ENCODE peak calls at places on chromosomes 11 and 22, in four cellular contexts. One of them, this sample, is unnamed.
A peak's percentile ranks its signal among the peaks of the same experiment; 100 is the strongest.

GRCh38 chr11:14973621-14974020 is 1.5 kb upstream of the CALCA start:
- DNase-seq in HepG2: no peak
- DNase-seq in Panc1: no peak
- DNase-seq in K562: no peak
- DNase-seq in this sample: no peak

GRCh38 chr22:38868286-38868721 is 3.7 kb downstream of the CBX6 start:
- DNase-seq in HepG2: no peak
- DNase-seq in Panc1: no peak
- DNase-seq in K562: no peak
- DNase-seq in this sample: no peak

GRCh38 chr11:112223125-112223524 is 3.1 kb upstream of the PTS start:
- DNase-seq in HepG2: no peak
- DNase-seq in Panc1: no peak
- DNase-seq in K562: no peak
- DNase-seq in this sample: no peak

GRCh38 chr11:120254788-120255518 is 15.0 kb downstream of the POU2F3 start:
- DNase-seq in HepG2: no peak
- DNase-seq in Panc1: no peak
- DNase-seq in K562: no peak
- DNase-seq in this sample: no peak

GRCh38 chr11:92702771-92703170 is 266.7 kb upstream of the MTNR1B start:
- DNase-seq in HepG2: no peak
- DNase-seq in Panc1: no peak
- DNase-seq in K562: no peak
- DNase-seq in this sample: no peak

GRCh38 chr11:95500466-95500865 is 269.5 kb upstream of the SESN3 start:
- DNase-seq in HepG2: no peak
- DNase-seq in Panc1: no peak
- DNase-seq in K562: no peak
- DNase-seq in this sample: no peak

GRCh38 chr11:57324154-57324885 is 432 bp downstream of the TNKS1BP1 start:
- DNase-seq in HepG2: no peak
- DNase-seq in Panc1: no peak
- DNase-seq in K562: peak; percentile 79
- DNase-seq in this sample: no peak

GRCh38 chr22:41478891-41479521 is 10.1 kb downstream of the ACO2 start:
- DNase-seq in HepG2: no peak
- DNase-seq in Panc1: no peak
- DNase-seq in K562: no peak
- DNase-seq in this sample: no peak

GRCh38 chr11:12989428-12990242 is 19.5 kb upstream of the RASSF10 start:
- DNase-seq in HepG2: no peak
- DNase-seq in Panc1: no peak
- DNase-seq in K562: peak; percentile 75
- DNase-seq in this sample: no peak

GRCh38 chr11:84291996-84292395 is 1005.8 kb upstream of the CCDC90B start:
- DNase-seq in HepG2: no peak
- DNase-seq in Panc1: no peak
- DNase-seq in K562: no peak
- DNase-seq in this sample: no peak

GRCh38 chr11:128361451-128362020 is 225.8 kb downstream of the ETS1 start:
- DNase-seq in HepG2: no peak
- DNase-seq in Panc1: no peak
- DNase-seq in K562: no peak
- DNase-seq in this sample: no peak

GRCh38 chr11:10846664-10847063 is 11.2 kb downstream of the ZBED5 start:
- DNase-seq in HepG2: no peak
- DNase-seq in Panc1: no peak
- DNase-seq in K562: no peak
- DNase-seq in this sample: no peak

GRCh38 chr11:94885581-94885980 is 87.8 kb downstream of the CWC15 start:
- DNase-seq in HepG2: no peak
- DNase-seq in Panc1: no peak
- DNase-seq in K562: no peak
- DNase-seq in this sample: no peak

GRCh38 chr11:62011881-62012280 is 44.4 kb upstream of the FTH1 start:
- DNase-seq in HepG2: no peak
- DNase-seq in Panc1: no peak
- DNase-seq in K562: no peak
- DNase-seq in this sample: no peak

GRCh38 chr11:11555228-11555627 is 66.6 kb downstream of the GALNT18 start:
- DNase-seq in HepG2: no peak
- DNase-seq in Panc1: no peak
- DNase-seq in K562: no peak
- DNase-seq in this sample: no peak

GRCh38 chr11:46277313-46277622 is 194 bp upstream of the CREB3L1 start:
- DNase-seq in HepG2: no peak
- DNase-seq in Panc1: no peak
- DNase-seq in K562: no peak
- DNase-seq in this sample: no peak

DNA sequence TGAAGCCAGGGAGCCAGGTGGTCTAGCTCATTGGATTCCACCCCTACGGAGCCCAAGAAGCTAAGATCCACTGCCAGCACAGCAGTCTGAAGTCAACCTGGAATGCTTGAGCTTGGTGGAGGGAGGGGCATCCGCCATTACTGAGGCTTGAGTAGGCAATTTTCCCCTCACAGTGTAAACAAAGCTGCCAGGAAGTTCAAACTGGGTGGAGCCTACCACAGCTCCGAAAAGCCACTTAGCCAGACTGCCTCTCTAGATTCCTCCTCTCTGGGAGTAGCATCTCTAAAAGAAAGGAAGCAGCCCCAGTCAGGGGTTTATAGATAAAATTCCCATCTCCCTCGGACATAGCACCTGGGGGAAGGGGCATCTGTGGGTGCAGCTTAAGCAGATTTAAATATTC is 620.3 kb downstream of the NELL1 start:
- DNase-seq in HepG2: no peak
- DNase-seq in Panc1: no peak
- DNase-seq in K562: no peak
- DNase-seq in this sample: no peak
- TF ChIP-seq TCF7L2 in HepG2: no peak
- TF ChIP-seq TCF7L2 in Panc1: no peak
- TF ChIP-seq TCF7L2 in K562: no peak
- TF ChIP-seq TCF7L2 in this sample: no peak

DNA sequence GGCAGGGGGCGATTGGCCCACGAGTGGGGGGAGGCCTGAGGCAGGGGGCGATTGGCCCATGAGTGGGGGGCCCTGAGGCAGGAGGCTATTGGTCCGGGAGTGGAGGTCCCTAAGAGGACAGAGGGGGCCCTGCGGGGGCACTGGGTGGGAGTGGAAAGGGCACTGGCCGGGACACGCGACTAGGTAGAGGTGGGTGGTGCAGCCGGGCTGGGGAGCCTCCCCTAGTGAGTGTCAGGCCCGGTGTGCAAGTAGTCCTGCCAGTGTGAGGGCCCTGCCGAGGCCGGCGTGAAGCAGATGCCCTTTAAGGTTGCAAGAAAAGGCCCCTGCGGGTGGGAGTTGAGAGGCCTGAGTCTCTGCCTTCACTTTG is 909 bp upstream of the BRD1 start:
- DNase-seq in HepG2: no peak
- DNase-seq in Panc1: no peak
- DNase-seq in K562: no peak
- DNase-seq in this sample: no peak
- TF ChIP-seq TCF7L2 in HepG2: no peak
- TF ChIP-seq TCF7L2 in Panc1: no peak
- TF ChIP-seq TCF7L2 in K562: no peak
- TF ChIP-seq TCF7L2 in this sample: no peak

GRCh38 chr11:76783901-76784813 is 1.0 kb downstream of the TSKU start:
- DNase-seq in HepG2: peak; percentile 79
- DNase-seq in Panc1: no peak
- DNase-seq in K562: peak; percentile 81
- DNase-seq in this sample: peak; percentile 55
- TF ChIP-seq TCF7L2 in HepG2: no peak
- TF ChIP-seq TCF7L2 in Panc1: peak; percentile 70
- TF ChIP-seq TCF7L2 in K562: no peak
- TF ChIP-seq TCF7L2 in this sample: peak; percentile 93

DNA sequence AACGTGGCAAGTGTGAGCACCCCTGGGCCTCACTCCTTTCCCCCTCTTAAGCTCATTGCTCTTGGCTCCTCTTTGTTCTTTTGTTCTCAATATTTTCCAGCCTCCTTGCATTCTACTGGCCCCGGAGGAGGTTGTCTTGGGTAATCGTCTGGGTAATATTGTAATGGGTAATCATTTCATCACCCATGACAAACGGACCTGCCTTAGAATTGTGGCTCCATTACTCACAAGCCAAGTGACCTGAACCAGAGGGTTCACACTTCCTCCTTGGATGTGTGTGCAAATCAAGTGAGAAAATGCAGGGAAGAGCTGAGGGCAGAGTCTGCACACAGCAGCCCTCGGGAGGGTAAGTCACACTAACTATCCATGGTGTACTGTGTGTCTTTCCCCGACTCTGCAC is 305.0 kb downstream of the BUD13 start:
- DNase-seq in HepG2: no peak
- DNase-seq in Panc1: no peak
- DNase-seq in K562: no peak
- DNase-seq in this sample: no peak
- TF ChIP-seq TCF7L2 in HepG2: no peak
- TF ChIP-seq TCF7L2 in Panc1: no peak
- TF ChIP-seq TCF7L2 in K562: no peak
- TF ChIP-seq TCF7L2 in this sample: no peak

DNA sequence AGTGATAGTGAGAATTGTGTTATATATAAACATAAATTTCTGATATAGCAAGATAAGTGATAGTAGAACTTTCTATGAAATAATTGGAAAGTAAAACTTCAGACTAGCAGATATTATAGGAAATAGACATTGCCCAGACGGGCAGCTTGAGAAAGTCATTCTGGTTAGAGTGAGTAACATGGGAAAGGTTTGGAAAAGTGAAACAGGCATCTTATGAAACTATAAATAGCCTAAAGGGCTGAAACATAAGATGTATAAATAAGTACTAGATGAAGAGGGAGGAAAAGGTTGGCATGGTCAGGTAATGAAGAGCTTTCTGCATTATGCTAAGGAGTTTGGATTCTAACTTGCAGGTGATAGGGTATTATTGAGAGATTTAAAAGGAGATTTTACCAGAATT is 101.3 kb downstream of the DYNC2H1 start:
- DNase-seq in HepG2: no peak
- DNase-seq in Panc1: no peak
- DNase-seq in K562: no peak
- DNase-seq in this sample: no peak
- TF ChIP-seq TCF7L2 in HepG2: no peak
- TF ChIP-seq TCF7L2 in Panc1: no peak
- TF ChIP-seq TCF7L2 in K562: no peak
- TF ChIP-seq TCF7L2 in this sample: no peak

This sample was measured in HCT116.